ENCODE peak calls at places on chromosomes 1 and 21, in nine cellular contexts. One of them, this sample, is unnamed.
A peak's percentile ranks its signal among the peaks of the same experiment; 100 is the strongest.

GRCh38 chr21:29534448-29534847 is 235.7 kb downstream of the BACH1 start:
- DNase-seq in keratinocyte: no peak
- DNase-seq in astrocyte: no peak
- DNase-seq in PC-9: no peak
- DNase-seq in fibroblast of lung: no peak
- DNase-seq in neural progenitor cell: no peak
- DNase-seq in H1: no peak
- DNase-seq in GM23248: no peak
- DNase-seq in PC-3: no peak
- DNase-seq in this sample: no peak

GRCh38 chr1:45926302-45926701 is 122.9 kb downstream of the MAST2 start:
- DNase-seq in GM23248: no peak
- DNase-seq in neural progenitor cell: peak; percentile 15
- DNase-seq in keratinocyte: no peak
- DNase-seq in H1: no peak
- DNase-seq in PC-3: no peak
- DNase-seq in fibroblast of lung: no peak
- DNase-seq in PC-9: no peak
- DNase-seq in astrocyte: no peak
- DNase-seq in this sample: no peak

GRCh38 chr1:152495066-152495675 is 15.4 kb upstream of the LCE5A start:
- DNase-seq in fibroblast of lung: no peak
- DNase-seq in H1: no peak
- DNase-seq in GM23248: peak; percentile 66
- DNase-seq in astrocyte: no peak
- DNase-seq in PC-9: no peak
- DNase-seq in neural progenitor cell: no peak
- DNase-seq in PC-3: peak; percentile 58
- DNase-seq in keratinocyte: no peak
- DNase-seq in this sample: no peak

GRCh38 chr1:63911049-63911448 is 137.2 kb downstream of the ROR1 start:
- DNase-seq in PC-9: no peak
- DNase-seq in neural progenitor cell: no peak
- DNase-seq in GM23248: no peak
- DNase-seq in astrocyte: no peak
- DNase-seq in fibroblast of lung: no peak
- DNase-seq in H1: no peak
- DNase-seq in keratinocyte: no peak
- DNase-seq in PC-3: no peak
- DNase-seq in this sample: no peak

GRCh38 chr21:27734146-27734545 is 767.3 kb upstream of the ADAMTS5 start:
- DNase-seq in H1: no peak
- DNase-seq in GM23248: peak; percentile 69
- DNase-seq in neural progenitor cell: no peak
- DNase-seq in fibroblast of lung: peak; percentile 83
- DNase-seq in astrocyte: peak; percentile 53
- DNase-seq in PC-3: peak; percentile 17
- DNase-seq in PC-9: no peak
- DNase-seq in keratinocyte: no peak
- DNase-seq in this sample: no peak

GRCh38 chr1:152141971-152142584 is 16.9 kb downstream of the RPTN start:
- DNase-seq in PC-9: peak; percentile 66
- DNase-seq in PC-3: peak; percentile 90
- DNase-seq in GM23248: peak; percentile 86
- DNase-seq in H1: peak; percentile 52
- DNase-seq in astrocyte: peak; percentile 36
- DNase-seq in neural progenitor cell: peak; percentile 31
- DNase-seq in fibroblast of lung: peak; percentile 71
- DNase-seq in keratinocyte: peak; percentile 55
- DNase-seq in this sample: peak; percentile 3

GRCh38 chr1:248810727-248811513 is 14.8 kb downstream of the SH3BP5L start:
- DNase-seq in PC-9: no peak
- DNase-seq in astrocyte: no peak
- DNase-seq in neural progenitor cell: no peak
- DNase-seq in fibroblast of lung: peak; percentile 22
- DNase-seq in H1: no peak
- DNase-seq in keratinocyte: no peak
- DNase-seq in GM23248: peak; percentile 42
- DNase-seq in PC-3: peak; percentile 89
- DNase-seq in this sample: no peak

GRCh38 chr1:227797144-227797543 is 18.3 kb upstream of the PRSS38 start:
- DNase-seq in PC-3: no peak
- DNase-seq in GM23248: no peak
- DNase-seq in PC-9: no peak
- DNase-seq in keratinocyte: no peak
- DNase-seq in astrocyte: no peak
- DNase-seq in H1: no peak
- DNase-seq in neural progenitor cell: no peak
- DNase-seq in fibroblast of lung: no peak
- DNase-seq in this sample: no peak

GRCh38 chr21:45019887-45020537 is 54.4 kb upstream of the ADARB1 start:
- DNase-seq in astrocyte: no peak
- DNase-seq in fibroblast of lung: no peak
- DNase-seq in PC-9: no peak
- DNase-seq in GM23248: no peak
- DNase-seq in keratinocyte: no peak
- DNase-seq in H1: no peak
- DNase-seq in neural progenitor cell: no peak
- DNase-seq in PC-3: no peak
- DNase-seq in this sample: no peak

GRCh38 chr1:109773900-109774485 is 10.3 kb upstream of the EPS8L3 start:
- DNase-seq in keratinocyte: no peak
- DNase-seq in astrocyte: no peak
- DNase-seq in fibroblast of lung: no peak
- DNase-seq in PC-3: no peak
- DNase-seq in H1: no peak
- DNase-seq in neural progenitor cell: no peak
- DNase-seq in GM23248: no peak
- DNase-seq in PC-9: no peak
- DNase-seq in this sample: no peak

GRCh38 chr1:225769687-225770086 is 7.9 kb upstream of the SRP9 start:
- DNase-seq in fibroblast of lung: no peak
- DNase-seq in keratinocyte: no peak
- DNase-seq in GM23248: no peak
- DNase-seq in neural progenitor cell: no peak
- DNase-seq in astrocyte: no peak
- DNase-seq in PC-3: no peak
- DNase-seq in H1: no peak
- DNase-seq in PC-9: no peak
- DNase-seq in this sample: no peak

GRCh38 chr1:53681647-53682368 is 57.2 kb downstream of the GLIS1 start:
- DNase-seq in GM23248: peak; percentile 40
- DNase-seq in PC-3: peak; percentile 71
- DNase-seq in fibroblast of lung: peak; percentile 26
- DNase-seq in neural progenitor cell: peak; percentile 87
- DNase-seq in keratinocyte: no peak
- DNase-seq in PC-9: peak; percentile 38
- DNase-seq in H1: peak; percentile 76
- DNase-seq in astrocyte: no peak
- DNase-seq in this sample: no peak

GRCh38 chr21:29849735-29850176 is 90.0 kb downstream of the GRIK1 start:
- DNase-seq in PC-9: no peak
- DNase-seq in neural progenitor cell: peak; percentile 79
- DNase-seq in PC-3: peak; percentile 64
- DNase-seq in keratinocyte: peak; percentile 4
- DNase-seq in fibroblast of lung: peak; percentile 74
- DNase-seq in astrocyte: peak; percentile 20
- DNase-seq in H1: peak; percentile 55
- DNase-seq in GM23248: peak; percentile 76
- DNase-seq in this sample: peak; percentile 42

GRCh38 chr1:8002329-8003320 is 23.5 kb downstream of the ERRFI1 start:
- DNase-seq in GM23248: no peak
- DNase-seq in fibroblast of lung: no peak
- DNase-seq in keratinocyte: no peak
- DNase-seq in neural progenitor cell: no peak
- DNase-seq in H1: no peak
- DNase-seq in PC-3: no peak
- DNase-seq in PC-9: no peak
- DNase-seq in astrocyte: no peak
- DNase-seq in this sample: no peak

GRCh38 chr1:231931846-231932454 is 305.4 kb downstream of the DISC1 start:
- DNase-seq in GM23248: no peak
- DNase-seq in H1: peak; percentile 83
- DNase-seq in fibroblast of lung: no peak
- DNase-seq in PC-9: no peak
- DNase-seq in keratinocyte: no peak
- DNase-seq in PC-3: peak; percentile 67
- DNase-seq in astrocyte: no peak
- DNase-seq in neural progenitor cell: no peak
- DNase-seq in this sample: no peak

GRCh38 chr1:178137238-178137637 is 43.3 kb downstream of the RASAL2 start:
- DNase-seq in astrocyte: no peak
- DNase-seq in neural progenitor cell: no peak
- DNase-seq in PC-3: no peak
- DNase-seq in keratinocyte: no peak
- DNase-seq in fibroblast of lung: peak; percentile 37
- DNase-seq in H1: no peak
- DNase-seq in PC-9: no peak
- DNase-seq in GM23248: peak; percentile 23
- DNase-seq in this sample: no peak

GRCh38 chr1:157753611-157754010 is 23.3 kb downstream of the FCRL2 start:
- DNase-seq in H1: no peak
- DNase-seq in PC-9: no peak
- DNase-seq in GM23248: no peak
- DNase-seq in keratinocyte: no peak
- DNase-seq in fibroblast of lung: no peak
- DNase-seq in neural progenitor cell: no peak
- DNase-seq in PC-3: no peak
- DNase-seq in astrocyte: no peak
- DNase-seq in this sample: no peak

GRCh38 chr1:201480231-201481003 is 11.4 kb upstream of the PHLDA3 start:
- DNase-seq in keratinocyte: peak; percentile 82
- DNase-seq in PC-9: peak; percentile 72
- DNase-seq in astrocyte: no peak
- DNase-seq in fibroblast of lung: peak; percentile 78
- DNase-seq in neural progenitor cell: peak; percentile 82
- DNase-seq in GM23248: peak; percentile 77
- DNase-seq in PC-3: peak; percentile 91
- DNase-seq in H1: peak; percentile 91
- DNase-seq in this sample: no peak

DNA sequence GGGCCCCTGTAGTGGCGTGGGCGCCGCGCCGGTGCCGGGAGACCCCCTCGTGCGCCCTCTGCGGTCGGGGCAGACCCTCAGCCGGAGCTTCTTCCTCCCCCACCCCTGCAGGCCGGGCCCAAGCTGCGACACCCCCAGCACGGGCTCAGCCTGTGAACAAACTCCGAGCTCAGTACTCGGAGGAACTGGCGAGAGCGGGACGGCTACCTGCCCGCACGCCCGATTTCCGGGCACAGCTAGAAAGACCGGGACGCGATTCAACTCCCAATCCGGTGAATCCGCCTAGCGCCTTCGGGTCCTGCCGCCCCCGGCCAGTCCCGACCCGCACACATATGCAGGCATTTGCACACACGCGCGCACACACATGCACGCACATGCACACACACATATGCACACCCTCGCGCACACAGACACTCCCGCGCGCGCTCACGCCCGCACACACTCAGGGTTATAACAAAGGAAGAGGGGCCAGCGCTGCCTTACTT is 580 bp upstream of the BLACAT1 start:
- DNase-seq in PC-3: no peak
- DNase-seq in keratinocyte: no peak
- DNase-seq in H1: peak; percentile 76
- DNase-seq in GM23248: no peak
- DNase-seq in fibroblast of lung: no peak
- DNase-seq in PC-9: no peak
- DNase-seq in astrocyte: no peak
- DNase-seq in neural progenitor cell: peak; percentile 72
- DNase-seq in this sample: no peak
- TF ChIP-seq EZH2 in PC-3: peak; percentile 97
- TF ChIP-seq EZH2 in keratinocyte: peak; percentile 88
- TF ChIP-seq EZH2 in H1: no peak
- TF ChIP-seq EZH2 in GM23248: no peak
- TF ChIP-seq EZH2 in fibroblast of lung: peak; percentile 95
- TF ChIP-seq EZH2 in PC-9: no peak
- TF ChIP-seq EZH2 in astrocyte: peak; percentile 96
- TF ChIP-seq EZH2 in neural progenitor cell: no peak
- TF ChIP-seq EZH2 in this sample: peak; percentile 94

DNA sequence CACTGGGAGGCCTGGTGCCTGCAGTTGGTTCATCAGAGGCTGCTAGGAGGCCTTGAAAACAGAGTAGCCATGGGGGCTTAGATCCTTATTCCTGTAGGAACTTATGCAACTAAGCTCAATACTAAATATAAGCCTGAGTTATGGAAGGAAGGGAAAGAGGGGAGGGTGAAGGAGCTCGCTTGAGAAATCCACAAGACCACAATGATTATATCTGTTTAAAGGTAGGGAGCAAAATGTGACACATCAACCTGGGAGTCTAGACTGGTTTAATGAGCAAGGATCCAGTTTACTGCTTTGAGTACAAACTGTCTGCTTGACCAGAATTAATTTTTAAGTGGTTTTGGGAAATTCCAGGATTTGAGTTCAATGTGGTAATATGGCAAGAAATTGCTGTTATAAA is 20.4 kb upstream of the ANGPTL7 start:
- DNase-seq in fibroblast of lung: no peak
- DNase-seq in neural progenitor cell: no peak
- DNase-seq in PC-3: no peak
- DNase-seq in H1: no peak
- DNase-seq in PC-9: no peak
- DNase-seq in astrocyte: no peak
- DNase-seq in GM23248: no peak
- DNase-seq in keratinocyte: no peak
- DNase-seq in this sample: no peak
- H3K4me3 ChIP-seq in fibroblast of lung: no peak overlapping the region
- H3K4me3 ChIP-seq in neural progenitor cell: no peak overlapping the region
- H3K4me3 ChIP-seq in PC-3: no peak overlapping the region
- H3K4me3 ChIP-seq in H1: no peak overlapping the region
- H3K4me3 ChIP-seq in PC-9: no peak overlapping the region
- H3K4me3 ChIP-seq in astrocyte: no peak overlapping the region
- H3K4me3 ChIP-seq in GM23248: no peak overlapping the region
- H3K4me3 ChIP-seq in keratinocyte: no peak overlapping the region
- H3K4me3 ChIP-seq in this sample: no peak overlapping the region

DNA sequence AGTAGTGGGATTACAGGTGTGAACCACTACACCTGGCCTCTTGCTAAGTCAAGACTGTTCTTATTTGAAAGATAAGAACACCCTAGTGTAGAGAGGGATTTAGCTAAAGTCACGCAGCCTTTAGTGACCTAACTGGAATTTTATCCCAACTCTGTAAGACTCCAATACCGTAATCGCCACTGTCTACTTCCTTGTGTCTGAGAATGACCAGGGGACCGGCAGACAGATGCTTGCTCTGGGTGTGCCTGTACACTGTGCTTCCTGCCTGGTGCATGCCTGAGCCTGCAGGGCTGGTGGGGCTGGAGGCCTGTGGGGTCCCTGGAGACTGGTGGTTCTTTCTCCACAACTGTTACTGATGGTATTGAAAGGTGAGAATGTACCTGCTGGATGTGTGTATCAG is 15.3 kb downstream of the MFSD2A start:
- DNase-seq in PC-9: no peak
- DNase-seq in H1: no peak
- DNase-seq in keratinocyte: no peak
- DNase-seq in fibroblast of lung: no peak
- DNase-seq in GM23248: no peak
- DNase-seq in astrocyte: no peak
- DNase-seq in neural progenitor cell: no peak
- DNase-seq in PC-3: no peak
- DNase-seq in this sample: no peak
- H3K27ac ChIP-seq in PC-9: no peak overlapping the region
- H3K27ac ChIP-seq in H1: no peak overlapping the region
- H3K27ac ChIP-seq in keratinocyte: peak overlapping the region; percentile 63
- H3K27ac ChIP-seq in fibroblast of lung: no peak overlapping the region
- H3K27ac ChIP-seq in GM23248: no peak overlapping the region
- H3K27ac ChIP-seq in astrocyte: no peak overlapping the region
- H3K27ac ChIP-seq in neural progenitor cell: no peak overlapping the region
- H3K27ac ChIP-seq in PC-3: no peak overlapping the region
- H3K27ac ChIP-seq in this sample: no peak overlapping the region

GRCh38 chr1:100539836-100540536 is 2.0 kb downstream of the GPR88 start:
- DNase-seq in astrocyte: peak; percentile 22
- DNase-seq in keratinocyte: no peak
- DNase-seq in H1: peak; percentile 74
- DNase-seq in fibroblast of lung: peak; percentile 19
- DNase-seq in GM23248: peak; percentile 55
- DNase-seq in PC-3: no peak
- DNase-seq in PC-9: no peak
- DNase-seq in neural progenitor cell: peak; percentile 67
- DNase-seq in this sample: no peak
- TF ChIP-seq EZH2 in astrocyte: no peak
- TF ChIP-seq EZH2 in keratinocyte: peak; percentile 90
- TF ChIP-seq EZH2 in H1: peak; percentile 92
- TF ChIP-seq EZH2 in fibroblast of lung: peak; percentile 21
- TF ChIP-seq EZH2 in GM23248: no peak
- TF ChIP-seq EZH2 in PC-3: peak; percentile 40
- TF ChIP-seq EZH2 in PC-9: no peak
- TF ChIP-seq EZH2 in neural progenitor cell: peak; percentile 91
- TF ChIP-seq EZH2 in this sample: no peak

This sample was measured in SK-N-MC.